ENCODE peak calls at places on chromosomes 12 and 14, in six cellular contexts. M is CD4-positive, alpha-beta T cell; S is endothelial cell; K is foreskin fibroblast; T is lower leg skin; G is GM12865. D is an unnamed sample.

GRCh38 chr14:66009104-66009503 is 477.1 kb upstream of the CCDC196 start:
- DNase-seq in M (no peak), S (no peak), K (peak; percentile 1), T (no peak), G (no peak), D (no peak)

GRCh38 chr12:56338643-56339422 is at the start of gene IL23A:
- DNase-seq in M (peak; percentile 72), S (no peak), K (no peak), T (no peak), G (peak; percentile 84), D (no peak)

GRCh38 chr14:35470775-35471174 is 63.2 kb upstream of the INSM2 start:
- DNase-seq in M (no peak), S (peak; percentile 27), K (peak; percentile 12), T (no peak), G (no peak), D (no peak)

GRCh38 chr12:62530596-62530995 is 64.0 kb downstream of the MON2 start:
- DNase-seq in M (no peak), S (no peak), K (peak; percentile 65), T (no peak), G (no peak), D (no peak)

GRCh38 chr12:94047781-94048567 is 100.4 kb upstream of the PLXNC1 start:
- DNase-seq in M (no peak), S (no peak), K (no peak), T (no peak), G (peak; percentile 73), D (no peak)

GRCh38 chr12:124640096-124640495 is 72.7 kb upstream of the NCOR2 start:
- DNase-seq in M (no peak), S (no peak), K (peak; percentile 80), T (no peak), G (no peak), D (no peak)

GRCh38 chr14:105419305-105420091 is at the start of gene MTA1:
- DNase-seq in M (no peak), S (no peak), K (peak; percentile 24), T (peak; percentile 84), G (peak; percentile 46), D (no peak)

GRCh38 chr14:38389666-38390065 is 133.8 kb upstream of the CLEC14A start:
- DNase-seq in M (no peak), S (no peak), K (peak; percentile 74), T (no peak), G (no peak), D (no peak)

GRCh38 chr14:75182820-75183219 is 6.4 kb upstream of the TMED10 start:
- DNase-seq in M (no peak), S (no peak), K (peak; percentile 44), T (no peak), G (no peak), D (no peak)

GRCh38 chr14:103883263-103883523 is 35.8 kb upstream of the PPP1R13B start:
- DNase-seq in M (no peak), S (no peak), K (no peak), T (no peak), G (no peak), D (no peak)

GRCh38 chr12:124463341-124463861 is 104.0 kb downstream of the NCOR2 start:
- DNase-seq in M (no peak), S (no peak), K (no peak), T (no peak), G (no peak), D (no peak)

GRCh38 chr12:10941369-10941768 is 2.3 kb upstream of the TAS2R14 start:
- DNase-seq in M (no peak), S (no peak), K (no peak), T (no peak), G (no peak), D (no peak)

GRCh38 chr14:40240456-40240855 is 808.2 kb upstream of the FBXO33 start:
- DNase-seq in M (no peak), S (no peak), K (no peak), T (no peak), G (no peak), D (no peak)

GRCh38 chr12:43292699-43293098 is 259.3 kb downstream of the ADAMTS20 start:
- DNase-seq in M (no peak), S (no peak), K (no peak), T (no peak), G (no peak), D (no peak)

GRCh38 chr14:101235042-101235871 is 326.0 kb upstream of the DIO3 start:
- DNase-seq in M (no peak), S (peak; percentile 88), K (peak; percentile 12), T (peak; percentile 86), G (peak; percentile 11), D (peak; percentile 58)

GRCh38 chr14:88242426-88242825 is 80.6 kb downstream of the KCNK10 start:
- DNase-seq in M (no peak), S (no peak), K (no peak), T (no peak), G (no peak), D (no peak)

GRCh38 chr14:65280653-65281052 is 131.9 kb upstream of the FUT8 start:
- DNase-seq in M (no peak), S (no peak), K (no peak), T (no peak), G (no peak), D (no peak)

GRCh38 chr12:92136883-92137582 is 8.6 kb downstream of the BTG1 start:
- DNase-seq in M (no peak), S (no peak), K (peak; percentile 81), T (no peak), G (peak; percentile 51), D (no peak)

GRCh38 chr14:76011959-76012802 is 26.6 kb downstream of the IFT43 start:
- DNase-seq in M (no peak), S (no peak), K (no peak), T (no peak), G (no peak), D (no peak)

GRCh38 chr12:17148706-17149105 is 542.7 kb upstream of the LMO3 start:
- DNase-seq in M (no peak), S (no peak), K (no peak), T (no peak), G (no peak), D (no peak)

GRCh38 chr14:21902561-21903199 is 229.1 kb upstream of the OR4E1 start:
- DNase-seq in M (peak; percentile 30), S (no peak), K (no peak), T (no peak), G (peak; percentile 18), D (no peak)
- TF ChIP-seq CTCF in M (peak; percentile 62), S (peak; percentile 30), K (no peak), T (no peak), G (peak; percentile 53), D (peak; percentile 45)

GRCh38 chr14:68089146-68089715 is 269.7 kb downstream of the RAD51B start:
- DNase-seq in M (no peak), S (no peak), K (no peak), T (no peak), G (no peak), D (no peak)

GRCh38 chr14:68098834-68099233 is 279.3 kb downstream of the RAD51B start:
- DNase-seq in M (no peak), S (no peak), K (no peak), T (no peak), G (no peak), D (no peak)

GRCh38 chr14:68097727-68098126 is 278.1 kb downstream of the RAD51B start:
- DNase-seq in M (no peak), S (no peak), K (no peak), T (no peak), G (no peak), D (no peak)

GRCh38 chr14:68099348-68100045 is 279.9 kb downstream of the RAD51B start:
- DNase-seq in M (no peak), S (no peak), K (no peak), T (no peak), G (no peak), D (no peak)

GRCh38 chr14:68094158-68094557 is 274.6 kb downstream of the RAD51B start:
- DNase-seq in M (no peak), S (no peak), K (no peak), T (no peak), G (no peak), D (no peak)
- TF ChIP-seq CTCF in M (no peak), S (no peak), K (no peak), T (no peak), G (no peak), D (no peak)

GRCh38 chr12:66713984-66714383 is 35.1 kb upstream of the GRIP1 start:
- DNase-seq in M (no peak), S (no peak), K (no peak), T (no peak), G (peak; percentile 25), D (no peak)

GRCh38 chr12:66709444-66709773 is 30.5 kb upstream of the GRIP1 start:
- DNase-seq in M (no peak), S (no peak), K (no peak), T (no peak), G (no peak), D (no peak)

GRCh38 chr12:66709893-66710292 is 31.0 kb upstream of the GRIP1 start:
- DNase-seq in M (no peak), S (no peak), K (no peak), T (no peak), G (no peak), D (no peak)

GRCh38 chr12:66707002-66707697 is 28.3 kb upstream of the GRIP1 start:
- DNase-seq in M (no peak), S (no peak), K (no peak), T (no peak), G (no peak), D (no peak)

GRCh38 chr12:66708704-66709443 is 30.0 kb upstream of the GRIP1 start:
- DNase-seq in M (no peak), S (no peak), K (no peak), T (no peak), G (peak; percentile 26), D (no peak)
- TF ChIP-seq CTCF in M (peak; percentile 80), S (peak; percentile 91), K (no peak), T (no peak), G (peak; percentile 20), D (peak; percentile 64)

DNA sequence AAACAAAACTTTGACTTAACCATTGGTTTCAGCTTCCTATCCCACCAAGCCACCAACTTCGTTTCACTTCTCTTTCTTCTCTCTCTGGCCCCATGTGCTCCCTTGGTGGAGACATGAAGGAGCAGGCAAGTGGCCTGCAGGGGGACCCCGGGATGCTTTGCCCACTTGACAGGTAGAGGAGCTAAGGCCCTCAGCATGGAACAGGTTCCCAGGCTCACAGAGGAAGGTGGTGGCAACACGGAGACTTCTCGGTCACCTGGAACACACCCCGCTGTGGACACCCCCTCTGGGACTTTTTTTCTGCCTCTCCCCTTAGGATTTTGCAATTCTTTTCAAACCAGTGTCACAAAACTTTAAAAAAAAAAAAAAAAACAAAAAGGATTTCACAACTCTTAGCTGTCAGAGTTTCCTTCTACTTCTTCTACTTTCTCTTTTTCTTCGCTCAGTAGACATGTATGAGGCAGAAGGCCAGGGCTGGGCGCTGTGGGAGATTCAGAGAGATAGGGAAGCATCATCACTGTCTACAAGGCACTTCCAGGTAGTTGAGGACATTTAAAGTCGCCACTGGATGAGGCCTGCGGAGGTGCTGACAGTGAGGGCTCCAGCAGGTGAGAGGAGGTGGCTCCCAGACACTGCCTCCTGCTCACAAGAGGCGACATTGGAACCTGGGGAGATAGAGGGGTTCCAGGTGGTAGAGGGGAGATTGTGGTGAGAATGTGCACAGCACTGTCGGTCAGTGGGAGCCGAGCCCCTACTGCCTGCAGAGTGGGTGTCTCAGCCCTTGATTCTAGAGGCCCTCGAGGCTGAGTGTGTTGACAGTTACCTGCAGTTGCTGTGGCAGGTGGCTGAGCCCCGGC is 119.6 kb downstream of the GCH1 start:
- DNase-seq in M (no peak), S (peak; percentile 31), K (no peak), T (peak; percentile 82), G (peak; percentile 84), D (no peak)
- TF ChIP-seq CTCF in M (no peak), S (no peak), K (no peak), T (no peak), G (peak; percentile 59), D (peak; percentile 50)